ENCODE peak calls at places on chromosomes 12 and 14, in nine cellular contexts. I is astrocyte of the cerebellum; X is CD4-positive, CD25-positive, alpha-beta regulatory T cell; H is astrocyte; T is cardiac muscle cell; L is choroid plexus epithelial cell; P is AG04450; Y is RWPE2; G is transverse colon. K is an unnamed sample.

GRCh38 chr12:69534389-69534822 is 50.9 kb upstream of the CCT2 start:
- DNase-seq in I (peak), X (peak), H (peak), T (peak), L (peak), P (peak), Y (peak), G (peak), K (peak)

GRCh38 chr12:22993639-22994038 is 368.7 kb downstream of the ETNK1 start:
- DNase-seq in I (peak), X (no peak), H (peak), T (no peak), L (no peak), P (no peak), Y (no peak), G (no peak), K (no peak)

GRCh38 chr12:104596128-104596799 is 139.5 kb downstream of the CHST11 start:
- DNase-seq in I (peak), X (no peak), H (peak), T (no peak), L (peak), P (peak), Y (no peak), G (peak), K (peak)

GRCh38 chr12:42854208-42854607 is 264.7 kb upstream of the PRICKLE1 start:
- DNase-seq in I (peak), X (no peak), H (peak), T (no peak), L (peak), P (no peak), Y (no peak), G (no peak), K (peak)

GRCh38 chr12:89721291-89721987 is 12.8 kb upstream of the ATP2B1 start:
- DNase-seq in I (no peak), X (no peak), H (no peak), T (no peak), L (no peak), P (no peak), Y (no peak), G (no peak), K (no peak)

GRCh38 chr12:60997979-60998378 is 1262.2 kb upstream of the USP15 start:
- DNase-seq in I (no peak), X (no peak), H (no peak), T (no peak), L (no peak), P (no peak), Y (no peak), G (no peak), K (no peak)

GRCh38 chr12:110373962-110374611 is 29.4 kb downstream of the ANAPC7 start:
- DNase-seq in I (no peak), X (no peak), H (no peak), T (no peak), L (no peak), P (no peak), Y (no peak), G (no peak), K (no peak)

GRCh38 chr14:103716091-103716801 is 636 bp downstream of the ZFYVE21 start:
- DNase-seq in I (no peak), X (no peak), H (no peak), T (no peak), L (peak), P (no peak), Y (no peak), G (peak), K (no peak)

GRCh38 chr14:104985675-104986486 is at the start of gene CLBA1:
- DNase-seq in I (peak), X (peak), H (peak), T (peak), L (peak), P (peak), Y (peak), G (peak), K (peak)

GRCh38 chr12:117105902-117106301 is 6.7 kb upstream of the TESC start:
- DNase-seq in I (no peak), X (peak), H (no peak), T (no peak), L (no peak), P (no peak), Y (no peak), G (peak), K (no peak)

GRCh38 chr12:4947297-4947696 is 37.6 kb downstream of the KCNA1 start:
- DNase-seq in I (no peak), X (no peak), H (no peak), T (no peak), L (no peak), P (no peak), Y (no peak), G (no peak), K (no peak)

GRCh38 chr12:58099476-58099875 is 158.1 kb downstream of the ATP23 start:
- DNase-seq in I (no peak), X (no peak), H (no peak), T (no peak), L (peak), P (no peak), Y (no peak), G (no peak), K (no peak)

GRCh38 chr14:101406921-101407320 is 154.4 kb upstream of the DIO3 start:
- DNase-seq in I (no peak), X (no peak), H (no peak), T (no peak), L (no peak), P (no peak), Y (no peak), G (no peak), K (no peak)

GRCh38 chr12:26153421-26154154 is 28.8 kb upstream of the BHLHE41 start:
- DNase-seq in I (peak), X (no peak), H (peak), T (peak), L (peak), P (peak), Y (no peak), G (no peak), K (peak)

GRCh38 chr12:30792648-30793499 is 38.1 kb upstream of the CAPRIN2 start:
- DNase-seq in I (no peak), X (no peak), H (peak), T (no peak), L (peak), P (no peak), Y (no peak), G (no peak), K (peak)

GRCh38 chr12:53059434-53060063 is 9.7 kb downstream of the TNS2 start:
- DNase-seq in I (no peak), X (no peak), H (no peak), T (no peak), L (no peak), P (no peak), Y (no peak), G (no peak), K (no peak)

GRCh38 chr12:79547735-79548347 is 142.9 kb downstream of the PAWR start:
- DNase-seq in I (peak), X (peak), H (peak), T (peak), L (peak), P (no peak), Y (no peak), G (peak), K (peak)

GRCh38 chr12:108896817-108897216 is 16.9 kb downstream of the DAO start:
- DNase-seq in I (no peak), X (no peak), H (no peak), T (no peak), L (no peak), P (no peak), Y (no peak), G (no peak), K (no peak)
- H3K4me3 ChIP-seq in I (no peak), X (no peak), H (no peak), T (no peak), L (no peak), P (no peak), Y (no peak), G (no peak), K (no peak)

DNA sequence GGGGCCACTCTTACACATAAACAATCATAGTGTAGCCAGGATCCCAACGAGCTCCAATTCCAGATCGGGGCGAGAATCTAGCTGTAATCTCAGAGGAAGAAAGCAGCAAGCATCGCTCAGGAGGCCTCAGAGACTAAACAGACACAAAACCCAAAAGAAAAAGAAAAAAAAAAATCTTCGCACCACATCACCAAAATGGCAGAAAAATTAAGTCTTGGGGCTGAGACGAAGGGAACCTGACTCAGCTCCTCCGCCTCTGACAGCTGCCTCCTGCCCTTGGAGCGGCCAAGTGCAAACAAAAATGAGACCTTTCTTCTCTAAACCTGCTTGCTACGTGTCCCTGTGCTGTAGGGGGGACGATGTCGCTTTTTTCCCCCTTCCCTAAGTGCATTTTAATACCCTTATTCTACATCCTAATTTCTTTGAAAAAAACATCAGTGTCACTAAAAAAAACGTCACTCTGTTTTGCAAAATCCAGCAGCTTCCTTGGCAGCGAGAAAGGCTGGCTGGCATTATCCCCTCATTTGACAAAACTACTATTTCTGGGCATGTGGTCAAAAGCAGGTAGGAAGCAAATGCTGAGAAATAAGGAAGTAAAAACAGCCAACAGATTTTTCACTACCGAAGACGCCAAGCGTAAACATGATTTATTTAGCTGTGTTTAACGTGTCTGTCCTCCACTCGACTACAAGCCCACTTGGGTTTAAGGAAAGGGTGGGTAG is 30.5 kb downstream of the BCL11B start:
- DNase-seq in I (no peak), X (peak), H (no peak), T (no peak), L (no peak), P (no peak), Y (no peak), G (no peak), K (no peak)
- H3K4me3 ChIP-seq in I (no peak), X (peak), H (no peak), T (no peak), L (no peak), P (no peak), Y (no peak), G (no peak), K (no peak)

GRCh38 chr12:72230589-72230988 is 41.6 kb upstream of the TRHDE start:
- DNase-seq in I (no peak), X (no peak), H (peak), T (peak), L (peak), P (peak), Y (no peak), G (no peak), K (peak)
- H3K4me3 ChIP-seq in I (no peak), X (no peak), H (no peak), T (no peak), L (no peak), P (no peak), Y (no peak), G (no peak), K (no peak)

DNA sequence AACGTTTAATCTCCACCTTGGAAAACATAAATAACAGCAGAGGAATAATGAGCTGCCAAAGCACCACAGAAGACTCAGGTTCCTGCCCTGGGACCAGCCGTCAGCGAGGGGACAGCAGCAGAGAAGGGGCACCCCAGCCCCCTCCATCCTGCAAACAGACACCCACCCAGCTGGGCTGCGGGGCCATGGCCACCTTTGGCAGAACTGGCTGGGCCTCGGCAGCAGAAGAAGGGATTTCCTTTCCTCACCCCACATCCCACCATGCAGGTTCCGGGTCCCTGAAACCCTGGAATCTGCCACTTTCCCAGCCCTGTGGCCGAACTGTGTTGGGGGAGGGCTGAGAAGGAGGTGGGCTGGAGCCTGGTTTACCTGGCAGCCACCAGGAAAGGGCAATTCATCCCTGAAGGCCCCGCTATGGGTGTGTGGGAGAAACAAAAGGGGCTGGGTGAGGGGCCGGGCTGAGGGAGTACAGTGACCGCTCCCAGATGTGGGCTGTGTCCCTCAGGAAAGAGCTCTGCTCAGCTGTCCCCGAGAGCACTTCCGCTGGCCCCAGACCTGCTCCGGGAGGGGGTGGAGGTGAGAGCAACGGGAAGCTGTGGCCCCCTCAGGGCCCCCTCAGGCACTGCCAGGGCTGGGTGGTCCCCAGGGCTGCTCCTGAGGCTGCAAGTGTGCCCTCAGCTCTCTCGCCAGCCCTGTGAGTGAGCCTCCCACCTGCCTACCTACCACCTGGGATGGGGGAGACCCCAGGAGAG is 3.8 kb downstream of the PGF start:
- DNase-seq in I (no peak), X (no peak), H (no peak), T (no peak), L (no peak), P (no peak), Y (no peak), G (no peak), K (no peak)
- H3K4me3 ChIP-seq in I (no peak), X (no peak), H (no peak), T (no peak), L (no peak), P (no peak), Y (no peak), G (no peak), K (no peak)

DNA sequence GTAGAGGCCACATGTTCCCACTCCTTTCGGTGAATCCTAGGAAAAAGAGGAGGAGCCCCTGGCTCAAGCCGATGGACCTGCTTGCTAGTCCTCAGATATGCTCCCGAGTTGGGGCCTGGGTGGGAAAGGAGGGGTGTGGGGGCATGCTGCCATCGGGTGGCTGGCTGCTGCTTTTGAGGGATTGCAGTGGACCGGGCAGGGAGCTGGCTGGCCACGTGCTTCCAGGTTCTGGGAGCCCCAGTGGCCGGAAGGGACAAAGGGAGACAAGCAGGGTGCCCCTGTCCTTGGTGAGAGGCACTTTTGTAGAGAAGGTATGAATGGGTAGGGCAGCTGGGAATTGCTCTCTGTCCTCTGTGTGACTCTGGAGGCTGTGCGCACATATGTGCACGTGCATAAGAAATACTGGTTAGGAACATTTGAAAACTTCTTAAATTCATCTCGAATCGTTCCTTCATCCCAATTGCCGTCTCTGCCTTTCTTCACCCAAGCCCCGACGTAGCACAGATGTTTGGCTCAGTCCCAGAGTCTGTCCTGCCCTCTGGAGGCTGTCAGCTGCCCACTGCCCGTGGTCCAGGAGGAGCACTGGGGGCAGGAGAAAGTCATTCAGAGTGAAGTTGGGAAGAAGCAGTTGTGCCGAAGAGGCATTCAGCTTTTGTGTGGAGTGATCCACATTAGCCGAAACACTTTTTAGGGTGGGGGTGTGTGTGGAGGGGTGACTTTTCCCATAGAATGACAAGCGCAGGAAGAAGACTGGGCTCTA is 124.7 kb downstream of the TSPAN9 start:
- DNase-seq in I (no peak), X (no peak), H (no peak), T (peak), L (no peak), P (no peak), Y (no peak), G (no peak), K (no peak)
- H3K4me3 ChIP-seq in I (peak), X (no peak), H (no peak), T (peak), L (no peak), P (no peak), Y (no peak), G (no peak), K (no peak)

GRCh38 chr12:93880853-93881522 is 203.8 kb downstream of the CRADD start:
- DNase-seq in I (no peak), X (peak), H (no peak), T (no peak), L (no peak), P (no peak), Y (no peak), G (no peak), K (no peak)
- H3K4me3 ChIP-seq in I (no peak), X (no peak), H (no peak), T (no peak), L (no peak), P (no peak), Y (no peak), G (no peak), K (no peak)